ENCODE peak calls at places on chromosomes 4 and X, in four cellular contexts. G is A549, Y is COR-L47, Z is OCI-LY7. L is an unnamed sample.
A peak's percentile ranks its signal among the peaks of the same experiment; 100 is the strongest.

GRCh38 chrX:69556094-69557011 is 52.2 kb downstream of the NALF2 start:
- DNase-seq in Z (no peak), G (peak; percentile 16), Y (no peak), L (peak; percentile 3)

GRCh38 chr4:113371061-113371460 is 321.6 kb downstream of the ANK2 start:
- DNase-seq in Z (no peak), Y (no peak), G (no peak), L (no peak)

GRCh38 chrX:134849390-134849789 is 141.4 kb upstream of the SMIM10 start:
- DNase-seq in Y (no peak), Z (no peak), G (no peak), L (no peak)

GRCh38 chr4:180280076-180280475 is 1963.1 kb upstream of the TENM3 start:
- DNase-seq in Z (no peak), Y (no peak), G (no peak), L (no peak)

GRCh38 chr4:10732235-10732975 is 47.8 kb upstream of the CLNK start:
- DNase-seq in Y (no peak), G (no peak), Z (no peak), L (no peak)

GRCh38 chr4:106314960-106315359 is 1.0 kb downstream of the TBCK start:
- DNase-seq in G (no peak), Z (no peak), Y (no peak), L (no peak)

GRCh38 chr4:2537011-2537830 is 774 bp downstream of the FAM193A start:
- DNase-seq in Y (peak; percentile 45), Z (peak; percentile 60), G (peak; percentile 48), L (peak; percentile 33)

GRCh38 chr4:73197220-73197619 is 61.4 kb downstream of the ANKRD17 start:
- DNase-seq in G (no peak), Y (no peak), Z (no peak), L (no peak)

GRCh38 chr4:37936889-37937498 is 23.2 kb upstream of the PTTG2 start:
- DNase-seq in Y (no peak), Z (no peak), G (no peak), L (no peak)

GRCh38 chrX:110407910-110408545 is 49.4 kb downstream of the RTL9 start:
- DNase-seq in Z (peak; percentile 53), Y (peak; percentile 14), G (peak; percentile 62), L (peak; percentile 52)

GRCh38 chr4:70437212-70437611 is 34.8 kb upstream of the MUC7 start:
- DNase-seq in Y (no peak), G (no peak), Z (no peak), L (no peak)

GRCh38 chrX:19440713-19441112 is 74.6 kb downstream of the MAP3K15 start:
- DNase-seq in Y (no peak), G (no peak), Z (no peak), L (no peak)

GRCh38 chr4:40672528-40673522 is 43.2 kb upstream of the RBM47 start:
- DNase-seq in Z (no peak), G (peak; percentile 97), Y (no peak), L (no peak)

GRCh38 chrX:134004038-134004437 is 18.6 kb upstream of the GPC3 start:
- DNase-seq in Y (no peak), Z (no peak), G (no peak), L (no peak)

GRCh38 chr4:138834029-138834428 is 181.6 kb upstream of the NOCT start:
- DNase-seq in Z (no peak), Y (no peak), G (no peak), L (no peak)

GRCh38 chrX:34884693-34885277 is 57.8 kb upstream of the FAM47B start:
- DNase-seq in G (peak; percentile 73), Y (no peak), Z (no peak), L (no peak)

GRCh38 chr4:126071346-126072333 is 756.9 kb downstream of the FAT4 start:
- DNase-seq in G (no peak), Z (no peak), Y (peak; percentile 80), L (no peak)

GRCh38 chrX:98065151-98065550 is 1181.4 kb downstream of the RPA4 start:
- DNase-seq in G (no peak), Y (no peak), Z (no peak), L (no peak)

GRCh38 chrX:54248309-54248708 is 65.3 kb upstream of the FAM120C start:
- DNase-seq in Z (peak; percentile 38), G (peak; percentile 48), Y (peak; percentile 0), L (peak; percentile 24)

GRCh38 chr4:114192854-114193253 is 213.4 kb upstream of the ARSJ start:
- DNase-seq in Z (no peak), G (no peak), Y (no peak), L (no peak)

GRCh38 chr4:183898456-183898855 is 6.7 kb upstream of the STOX2 start:
- DNase-seq in G (no peak), Y (no peak), Z (no peak), L (no peak)

GRCh38 chr4:136864580-136865185 is 667.6 kb downstream of the PCDH18 start:
- DNase-seq in G (peak; percentile 64), Y (peak; percentile 83), Z (peak; percentile 64), L (peak; percentile 59)

GRCh38 chr4:147683172-147683571 is 791 bp downstream of the PRMT9 start:
- DNase-seq in Z (peak; percentile 30), G (no peak), Y (no peak), L (peak; percentile 16)

GRCh38 chr4:130023088-130023487 is 927.1 kb downstream of the C4orf33 start:
- DNase-seq in G (no peak), Y (no peak), Z (no peak), L (no peak)

GRCh38 chr4:119172223-119172622 is 36.6 kb downstream of the MYOZ2 start:
- DNase-seq in Z (no peak), G (no peak), Y (no peak), L (no peak)

GRCh38 chrX:15903186-15903681 is 48.6 kb upstream of the AP1S2 start:
- DNase-seq in Z (peak; percentile 87), Y (no peak), G (no peak), L (peak; percentile 10)

GRCh38 chrX:15328131-15328530 is 7.2 kb downstream of the PIGA start:
- DNase-seq in Z (no peak), G (no peak), Y (no peak), L (no peak)

GRCh38 chr4:157687971-157688370 is 467.4 kb downstream of the GRIA2 start:
- DNase-seq in Z (no peak), G (no peak), Y (no peak), L (no peak)

GRCh38 chr4:5133933-5134594 is 82.8 kb downstream of the STK32B start:
- DNase-seq in G (no peak), Z (no peak), Y (no peak), L (no peak)

GRCh38 chr4:102263024-102263787 is 82.1 kb downstream of the SLC39A8 start:
- DNase-seq in Y (peak; percentile 41), Z (peak; percentile 46), G (peak; percentile 66), L (peak; percentile 11)

GRCh38 chrX:19544693-19545305 is 29.5 kb upstream of the MAP3K15 start:
- DNase-seq in Y (no peak), Z (peak; percentile 58), G (peak; percentile 64), L (peak; percentile 47)

GRCh38 chr4:176376032-176376614 is 56.4 kb downstream of the SPCS3 start:
- DNase-seq in Z (peak; percentile 33), G (peak; percentile 23), Y (no peak), L (no peak)

GRCh38 chrX:11629593-11630211 is 36.0 kb downstream of the ARHGAP6 start:
- DNase-seq in G (no peak), Z (no peak), Y (no peak), L (no peak)

GRCh38 chr4:38606587-38606905 is 57.5 kb upstream of the KLF3 start:
- DNase-seq in Z (no peak), G (no peak), Y (no peak), L (no peak)

GRCh38 chr4:88719381-88719780 is 21.8 kb upstream of the NAP1L5 start:
- DNase-seq in Y (no peak), Z (no peak), G (no peak), L (no peak)

GRCh38 chrX:134460005-134460860 is at the start of gene HPRT1:
- DNase-seq in G (peak; percentile 79), Z (peak; percentile 87), Y (peak; percentile 50), L (peak; percentile 89)